ENCODE peak calls at places on chromosomes 12 and 14, in eight cellular contexts. J, Z, N, P, D, T, A and M are unnamed samples.

GRCh38 chr12:124720019-124720686 is 143.5 kb downstream of the SCARB1 start:
- DNase-seq in T (no peak), J (peak; percentile 85), N (no peak), P (no peak), D (no peak), Z (no peak), A (no peak), M (peak; percentile 83)

GRCh38 chr12:62983594-62983993 is 48.6 kb upstream of the PPM1H start:
- DNase-seq in D (no peak), Z (no peak), N (no peak), P (no peak), J (peak; percentile 54), A (no peak), T (peak; percentile 7), M (peak; percentile 21)

GRCh38 chr12:126384029-126384564 is 1318.9 kb downstream of the AACS start:
- DNase-seq in D (no peak), T (peak; percentile 29), J (no peak), Z (no peak), A (no peak), P (no peak), N (no peak), M (no peak)

GRCh38 chr12:1325666-1326065 is 268.7 kb downstream of the FBXL14 start:
- DNase-seq in N (no peak), D (no peak), T (no peak), A (no peak), P (no peak), Z (no peak), J (no peak), M (no peak)

GRCh38 chr14:33642080-33642479 is 308.8 kb downstream of the EGLN3 start:
- DNase-seq in A (no peak), N (no peak), Z (no peak), T (peak; percentile 82), D (no peak), J (no peak), P (no peak), M (no peak)

GRCh38 chr12:1217191-1217949 is 226.3 kb downstream of the ERC1 start:
- DNase-seq in A (no peak), Z (no peak), D (no peak), T (peak; percentile 50), J (peak; percentile 27), N (no peak), P (peak; percentile 60), M (peak; percentile 23)

GRCh38 chr12:98352218-98352811 is 163.1 kb upstream of the TMPO start:
- DNase-seq in T (no peak), J (peak; percentile 44), Z (no peak), P (no peak), A (no peak), D (no peak), N (no peak), M (no peak)

GRCh38 chr12:108459106-108459505 is 56.0 kb upstream of the FICD start:
- DNase-seq in D (no peak), P (no peak), N (no peak), A (no peak), J (no peak), T (no peak), Z (no peak), M (no peak)

GRCh38 chr14:101481557-101481956 is 79.7 kb upstream of the DIO3 start:
- DNase-seq in Z (peak; percentile 40), P (no peak), A (no peak), J (no peak), N (no peak), D (no peak), T (no peak), M (no peak)